ENCODE peak calls at places on chromosomes 4 and X, in six cellular contexts. Y is immature natural killer cell; V is glutamatergic neuron; W is lower leg skin; O is hypothalamus; H is stimulated activated CD8-positive, alpha-beta memory T cell treated with anti-CD3 and anti-CD28 coated beads, Interleukin-4, amount 100 ng/mL, for 1 hour. F is an unnamed sample.

GRCh38 chr4:102616661-102617060 is 115.5 kb downstream of the NFKB1 start:
- DNase-seq in V (peak), H (no peak), Y (no peak), O (no peak), W (no peak), F (no peak)

GRCh38 chr4:111400736-111401135 is 744.5 kb upstream of the FAM241A start:
- DNase-seq in V (no peak), O (no peak), H (no peak), W (no peak), Y (no peak), F (no peak)

GRCh38 chr4:169682360-169683047 is 62.1 kb downstream of the CLCN3 start:
- DNase-seq in W (no peak), O (no peak), H (no peak), V (no peak), Y (no peak), F (no peak)

GRCh38 chrX:55006827-55007621 is 6.9 kb downstream of the APEX2 start:
- DNase-seq in Y (no peak), O (no peak), W (no peak), H (no peak), V (no peak), F (no peak)

GRCh38 chr4:158535130-158535614 is 13.5 kb downstream of the RXFP1 start:
- DNase-seq in H (no peak), O (no peak), V (no peak), W (no peak), Y (no peak), F (no peak)

GRCh38 chrX:14409341-14409740 is 120.0 kb upstream of the GLRA2 start:
- DNase-seq in Y (no peak), W (no peak), O (no peak), V (no peak), H (no peak), F (no peak)

GRCh38 chrX:15269618-15270521 is at the start of gene ASB9:
- DNase-seq in W (peak), O (no peak), H (no peak), V (no peak), Y (peak), F (no peak)

GRCh38 chr4:16812041-16812440 is 86.4 kb downstream of the LDB2 start:
- DNase-seq in H (no peak), V (no peak), Y (no peak), W (no peak), O (no peak), F (no peak)

GRCh38 chr4:7433376-7434140 is 1.2 kb downstream of the PSAPL1 start:
- DNase-seq in H (no peak), V (no peak), W (no peak), O (no peak), Y (no peak), F (no peak)

GRCh38 chrX:19855700-19856381 is 31.6 kb downstream of the SH3KBP1 start:
- DNase-seq in H (no peak), Y (no peak), O (no peak), W (no peak), V (no peak), F (no peak)

GRCh38 chrX:18886344-18887161 is 97.4 kb downstream of the PHKA2 start:
- DNase-seq in W (peak), V (peak), Y (peak), H (no peak), O (peak), F (no peak)

GRCh38 chr4:63226236-63226635 is 1183.0 kb downstream of the TECRL start:
- DNase-seq in V (no peak), Y (no peak), O (no peak), W (no peak), H (no peak), F (no peak)

GRCh38 chr4:122661176-122661575 is 40.3 kb upstream of the IL21 start:
- DNase-seq in V (no peak), W (no peak), Y (no peak), O (no peak), H (no peak), F (no peak)

GRCh38 chrX:8284131-8284530 is 113.1 kb upstream of the VCX2 start:
- DNase-seq in H (no peak), W (no peak), O (no peak), Y (no peak), V (no peak), F (no peak)

GRCh38 chrX:118475903-118476302 is 19.7 kb upstream of the DOCK11 start:
- DNase-seq in H (no peak), W (no peak), O (no peak), Y (no peak), V (no peak), F (no peak)

GRCh38 chr4:15551740-15552446 is 82.2 kb downstream of the CC2D2A start:
- DNase-seq in Y (no peak), W (no peak), O (no peak), H (no peak), V (no peak), F (no peak)

GRCh38 chr4:152036626-152037025 is 275.8 kb upstream of the GATB start:
- DNase-seq in V (no peak), H (no peak), W (no peak), O (no peak), Y (no peak), F (no peak)

GRCh38 chrX:108304210-108304609 is 134.0 kb downstream of the COL4A6 start:
- DNase-seq in O (no peak), Y (no peak), V (no peak), W (no peak), H (no peak), F (no peak)

GRCh38 chr4:141858437-141858836 is 222.1 kb downstream of the IL15 start:
- DNase-seq in V (no peak), Y (no peak), O (no peak), H (no peak), W (no peak), F (no peak)

GRCh38 chr4:145423017-145423708 is 58.5 kb upstream of the SMAD1 start:
- DNase-seq in V (no peak), Y (no peak), O (no peak), W (no peak), H (no peak), F (no peak)

GRCh38 chr4:158410272-158410671 is 111.4 kb upstream of the RXFP1 start:
- DNase-seq in W (no peak), H (no peak), O (no peak), V (no peak), Y (no peak), F (no peak)

GRCh38 chr4:147509386-147509785 is 28.5 kb downstream of the EDNRA start:
- DNase-seq in W (no peak), V (no peak), Y (no peak), H (no peak), O (no peak), F (no peak)

GRCh38 chr4:137651128-137651527 is 118.8 kb upstream of the PCDH18 start:
- DNase-seq in V (no peak), W (no peak), H (no peak), O (no peak), Y (no peak), F (no peak)

GRCh38 chrX:357035-357692 is 29.5 kb downstream of the PPP2R3B start:
- DNase-seq in Y (no peak), V (no peak), O (no peak), W (no peak), H (no peak), F (no peak)

GRCh38 chrX:17397074-17397473 is 22.1 kb downstream of the NHS start:
- DNase-seq in H (no peak), O (no peak), W (no peak), Y (no peak), V (no peak), F (no peak)

GRCh38 chr4:42067264-42067663 is 76.9 kb downstream of the SLC30A9 start:
- DNase-seq in H (no peak), O (no peak), V (no peak), Y (no peak), W (no peak), F (no peak)

GRCh38 chr4:81919238-81919637 is 447.5 kb upstream of the RASGEF1B start:
- DNase-seq in Y (no peak), O (no peak), H (no peak), W (no peak), V (no peak), F (no peak)

GRCh38 chrX:72604705-72605104 is 32.1 kb upstream of the HDAC8 start:
- DNase-seq in W (no peak), Y (no peak), H (no peak), O (no peak), V (no peak), F (no peak)

GRCh38 chr4:1601852-1602525 is 82.1 kb downstream of the FAM53A start:
- DNase-seq in V (peak), O (no peak), W (no peak), Y (no peak), H (no peak), F (no peak)

GRCh38 chrX:115392871-115393270 is 103.4 kb downstream of the LUZP4 start:
- DNase-seq in Y (no peak), O (no peak), H (no peak), W (no peak), V (no peak), F (no peak)

GRCh38 chrX:12076046-12076445 is 62.2 kb upstream of the FRMPD4 start:
- DNase-seq in V (no peak), W (no peak), O (no peak), Y (no peak), H (no peak), F (no peak)

GRCh38 chrX:134287356-134287755 is 50.4 kb downstream of the CCDC160 start:
- DNase-seq in V (no peak), H (no peak), W (no peak), Y (no peak), O (no peak), F (no peak)

GRCh38 chr4:69782651-69783310 is 22.4 kb upstream of the SULT1B1 start:
- DNase-seq in W (no peak), O (no peak), Y (no peak), H (no peak), V (no peak), F (no peak)

GRCh38 chr4:175971393-175972179 is 94.1 kb upstream of the WDR17 start:
- DNase-seq in H (no peak), O (no peak), V (no peak), Y (no peak), W (no peak), F (no peak)

GRCh38 chrX:107742754-107743191 is 32.8 kb downstream of the TSC22D3 start:
- DNase-seq in W (no peak), V (no peak), H (no peak), O (no peak), Y (no peak), F (no peak)

GRCh38 chrX:40171513-40172168 is 73.9 kb upstream of the BCOR start:
- DNase-seq in V (peak), O (no peak), W (no peak), Y (no peak), H (no peak), F (no peak)

GRCh38 chrX:84469226-84469625 is 33.0 kb downstream of the HDX start:
- DNase-seq in H (no peak), O (no peak), V (no peak), W (no peak), Y (no peak), F (no peak)

GRCh38 chr4:184599492-184600135 is 49.6 kb downstream of the CASP3 start:
- DNase-seq in V (no peak), O (no peak), H (no peak), W (no peak), Y (no peak), F (no peak)

GRCh38 chrX:38804481-38805293 is 3.4 kb downstream of the MID1IP1 start:
- DNase-seq in V (peak), W (no peak), Y (peak), O (no peak), H (no peak), F (no peak)

F was measured in vagina.